ENCODE peak calls at places on chromosomes 4 and X, in six cellular contexts. W is HepG2, U is K562, B is H1, A is HCT116, O is GM12878. C is an unnamed sample.
A peak's percentile ranks its signal among the peaks of the same experiment; 100 is the strongest.

GRCh38 chr4:117823388-117823787 is 210.9 kb upstream of the NDST3 start:
- DNase-seq in W (no peak), U (no peak), B (no peak), A (no peak), O (no peak), C (no peak)

GRCh38 chrX:7270018-7270417 is 122.1 kb upstream of the PUDP start:
- DNase-seq in W (no peak), U (no peak), B (no peak), A (no peak), O (no peak), C (no peak)

GRCh38 chr4:113539408-113539807 is 222.1 kb downstream of the CAMK2D start:
- DNase-seq in W (no peak), U (no peak), B (no peak), A (peak; percentile 31), O (no peak), C (no peak)

GRCh38 chr4:33184684-33185083 is 2464.5 kb downstream of the PCDH7 start:
- DNase-seq in W (no peak), U (no peak), B (no peak), A (no peak), O (peak; percentile 51), C (no peak)

GRCh38 chr4:71396382-71396781 is 57.6 kb downstream of the SLC4A4 start:
- DNase-seq in W (no peak), U (no peak), B (no peak), A (no peak), O (no peak), C (no peak)

GRCh38 chr4:5404073-5404472 is 304.3 kb downstream of the EVC2 start:
- DNase-seq in W (no peak), U (no peak), B (no peak), A (no peak), O (no peak), C (no peak)

GRCh38 chr4:10640535-10641159 is 43.9 kb downstream of the CLNK start:
- DNase-seq in W (no peak), U (no peak), B (no peak), A (no peak), O (no peak), C (no peak)

GRCh38 chr4:185920171-185920570 is 108.2 kb upstream of the SORBS2 start:
- DNase-seq in W (peak; percentile 65), U (no peak), B (no peak), A (no peak), O (no peak), C (no peak)

GRCh38 chrX:15242899-15243555 is 26.9 kb downstream of the ASB9 start:
- DNase-seq in W (peak; percentile 12), U (peak; percentile 16), B (no peak), A (peak; percentile 43), O (peak; percentile 17), C (peak; percentile 8)

GRCh38 chr4:11418610-11419009 is 10.1 kb downstream of the HS3ST1 start:
- DNase-seq in W (no peak), U (no peak), B (no peak), A (no peak), O (no peak), C (no peak)

GRCh38 chr4:78032929-78033328 is 24.2 kb upstream of the FRAS1 start:
- DNase-seq in W (no peak), U (no peak), B (no peak), A (no peak), O (no peak), C (no peak)

GRCh38 chr4:123350191-123350544 is 46.4 kb upstream of the SPRY1 start:
- DNase-seq in W (peak; percentile 81), U (peak; percentile 80), B (no peak), A (peak; percentile 16), O (no peak), C (peak; percentile 44)

GRCh38 chr4:83701041-83701440 is 165.1 kb downstream of the GPAT3 start:
- DNase-seq in W (no peak), U (no peak), B (no peak), A (no peak), O (no peak), C (no peak)

GRCh38 chrX:128992107-128992971 is 531.0 kb downstream of the SMARCA1 start:
- DNase-seq in W (no peak), U (no peak), B (peak; percentile 49), A (no peak), O (no peak), C (no peak)

GRCh38 chr4:54676062-54676461 is 18.3 kb downstream of the KIT start:
- DNase-seq in W (no peak), U (no peak), B (no peak), A (no peak), O (no peak), C (no peak)

DNA sequence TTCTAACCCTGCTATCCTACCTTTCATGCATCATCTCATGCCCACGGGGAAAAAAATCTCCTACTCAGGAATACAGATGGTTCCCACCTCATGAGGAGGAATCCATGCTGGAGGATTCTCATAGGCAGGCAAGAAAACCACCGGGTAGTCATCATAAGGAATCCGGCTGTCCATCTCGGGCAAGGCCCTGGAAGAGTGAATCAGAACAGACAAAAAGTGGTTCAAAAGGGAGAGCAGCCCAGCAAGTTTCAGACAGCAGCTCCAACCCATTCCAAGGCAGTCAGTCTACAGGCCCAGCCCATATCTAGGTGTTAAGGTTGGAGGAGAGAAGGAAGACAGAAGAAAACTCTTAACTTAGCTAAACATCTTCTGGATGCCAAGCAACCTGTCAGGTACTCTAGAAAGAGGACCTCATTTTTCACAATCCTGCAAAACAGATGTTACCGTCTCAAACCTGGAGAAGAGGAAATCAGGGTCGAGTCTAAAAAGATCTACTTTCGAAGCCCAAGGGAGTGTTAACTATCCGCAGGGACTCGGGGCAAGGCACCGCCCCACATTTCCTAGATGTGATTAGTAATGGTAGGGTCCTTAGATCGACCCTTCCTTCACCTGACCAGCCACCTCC is 447 bp downstream of the PDZD11 start:
- DNase-seq in W (no peak), U (no peak), B (no peak), A (no peak), O (no peak), C (no peak)
- H3K9ac ChIP-seq in W (peak overlapping the region; percentile 77), U (peak overlapping the region; percentile 96), B (peak overlapping the region; percentile 62), A (peak overlapping the region; percentile 84), O (peak overlapping the region; percentile 72), C (peak overlapping the region; percentile 94)

DNA sequence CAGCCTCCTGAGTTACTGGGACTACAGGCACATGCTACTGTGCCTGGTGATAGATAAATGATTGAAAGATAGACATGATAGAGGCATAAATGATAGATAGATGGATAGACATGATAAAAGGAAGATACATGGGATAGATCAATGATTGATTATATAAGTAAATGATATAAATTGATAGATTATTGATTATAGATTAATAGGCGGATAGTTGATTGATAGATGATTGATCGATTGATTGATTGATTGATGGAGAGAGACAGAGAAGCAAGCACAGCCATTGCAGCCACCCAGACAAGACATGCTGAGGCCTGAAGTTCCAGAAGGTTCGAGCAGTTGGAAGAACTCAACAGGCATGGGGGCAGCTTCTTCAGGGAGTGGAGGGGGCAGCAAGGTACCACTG is 17.7 kb upstream of the PLXNB3 start:
- DNase-seq in W (no peak), U (no peak), B (no peak), A (no peak), O (no peak), C (no peak)
- H3K4me1 ChIP-seq in W (peaks cover 13% of the 10 kb centered on the region), U (peaks cover 35% of the 10 kb centered on the region), B (no peaks in the 10 kb centered on the region), A (no peaks in the 10 kb centered on the region), O (no peaks in the 10 kb centered on the region), C (no peaks in the 10 kb centered on the region)

GRCh38 chr4:3422808-3423297 is 18.9 kb upstream of the HGFAC start:
- DNase-seq in W (no peak), U (no peak), B (no peak), A (no peak), O (no peak), C (no peak)

GRCh38 chr4:3423406-3423805 is 18.4 kb upstream of the HGFAC start:
- DNase-seq in W (no peak), U (no peak), B (no peak), A (no peak), O (no peak), C (no peak)

GRCh38 chr4:3422241-3422801 is 19.4 kb upstream of the HGFAC start:
- DNase-seq in W (no peak), U (no peak), B (no peak), A (no peak), O (no peak), C (no peak)

GRCh38 chr4:3424522-3425095 is 17.2 kb upstream of the HGFAC start:
- DNase-seq in W (no peak), U (no peak), B (no peak), A (no peak), O (no peak), C (no peak)

GRCh38 chr4:3423952-3424351 is 17.8 kb upstream of the HGFAC start:
- DNase-seq in W (no peak), U (no peak), B (no peak), A (no peak), O (no peak), C (no peak)
- TF ChIP-seq ZNF274 in W (no peak), U (no peak), B (no peak), A (no peak), O (no peak), C (no peak)

GRCh38 chr4:107823870-107824366 is 814 bp upstream of the SGMS2 start:
- DNase-seq in W (no peak), U (no peak), B (no peak), A (peak; percentile 70), O (no peak), C (no peak)

GRCh38 chr4:107826427-107826980 is 1.8 kb downstream of the SGMS2 start:
- DNase-seq in W (no peak), U (no peak), B (no peak), A (no peak), O (no peak), C (no peak)

GRCh38 chr4:107825072-107825789 is 499 bp downstream of the SGMS2 start:
- DNase-seq in W (no peak), U (no peak), B (peak; percentile 63), A (no peak), O (no peak), C (no peak)

GRCh38 chr4:107828315-107828714 is 3.6 kb downstream of the SGMS2 start:
- DNase-seq in W (no peak), U (no peak), B (no peak), A (no peak), O (no peak), C (no peak)

GRCh38 chr4:107824367-107825071 is at the start of gene SGMS2:
- DNase-seq in W (peak; percentile 55), U (peak; percentile 21), B (peak; percentile 64), A (peak; percentile 88), O (no peak), C (no peak)
- H3K9ac ChIP-seq in W (peak within 1 kb of the TSS; percentile 67), U (no peak within 1 kb of the TSS), B (peak within 1 kb of the TSS; percentile 26), A (peak within 1 kb of the TSS; percentile 78), O (no peak within 1 kb of the TSS), C (peak within 1 kb of the TSS; percentile 67)

DNA sequence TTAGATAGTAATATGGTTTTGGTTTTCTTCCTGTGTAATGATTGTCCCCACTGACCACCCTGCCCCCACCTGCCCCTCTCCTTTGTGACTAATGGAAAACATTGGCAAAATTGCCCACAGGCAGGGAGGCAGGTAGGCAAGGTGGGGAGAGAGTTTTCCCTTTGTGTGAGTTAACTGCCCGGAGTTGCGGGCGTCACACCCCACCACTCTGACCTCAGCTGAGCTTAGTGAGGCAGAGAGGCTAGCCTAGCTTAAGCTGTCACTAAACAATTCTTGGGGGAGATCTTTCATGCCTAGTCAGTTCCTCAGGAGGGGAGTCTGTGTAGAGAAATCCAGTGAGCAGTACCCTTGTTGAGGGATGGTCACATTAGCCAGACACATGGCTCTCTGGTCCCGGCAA is 245.3 kb downstream of the BCOR start:
- DNase-seq in W (no peak), U (no peak), B (no peak), A (no peak), O (no peak), C (no peak)
- H3K4me1 ChIP-seq in W (no peaks in the 10 kb centered on the region), U (peaks cover 29% of the 10 kb centered on the region), B (peaks cover 2% of the 10 kb centered on the region), A (peaks cover 21% of the 10 kb centered on the region), O (peaks cover 40% of the 10 kb centered on the region), C (peaks cover 11% of the 10 kb centered on the region)

GRCh38 chr4:94571720-94572119 is 120.0 kb downstream of the PDLIM5 start:
- DNase-seq in W (no peak), U (no peak), B (no peak), A (no peak), O (no peak), C (no peak)
- TF ChIP-seq ZNF274 in W (no peak), U (no peak), B (no peak), A (no peak), O (no peak), C (no peak)

C was measured in NT2/D1.